ENCODE peak calls at places on chromosomes 11 and 22, in seven cellular contexts. Q, V, X, H, I, W and O are unnamed samples.

GRCh38 chr11:102564110-102564509 is 33.6 kb upstream of the MMP7 start:
- DNase-seq in Q (peak), V (no peak), X (peak), H (no peak), I (peak), W (no peak), O (no peak)

GRCh38 chr11:47259178-47259977 is 1.6 kb downstream of the NR1H3 start:
- DNase-seq in Q (peak), V (no peak), X (no peak), H (peak), I (peak), W (peak), O (no peak)

GRCh38 chr11:2837096-2837601 is 48.4 kb downstream of the CDKN1C start:
- DNase-seq in Q (no peak), V (peak), X (peak), H (peak), I (peak), W (no peak), O (peak)

GRCh38 chr11:37849731-37850130 is 1251.7 kb upstream of the RAG2 start:
- DNase-seq in Q (no peak), V (no peak), X (no peak), H (no peak), I (no peak), W (no peak), O (no peak)

GRCh38 chr11:73141309-73142127 is 600 bp downstream of the FCHSD2 start:
- DNase-seq in Q (peak), V (peak), X (peak), H (peak), I (peak), W (peak), O (peak)

GRCh38 chr22:27381960-27382742 is 419.4 kb downstream of the MN1 start:
- DNase-seq in Q (no peak), V (no peak), X (no peak), H (no peak), I (no peak), W (no peak), O (no peak)

GRCh38 chr22:22348127-22348814 is 103.7 kb downstream of the VPREB1 start:
- DNase-seq in Q (peak), V (no peak), X (no peak), H (peak), I (peak), W (peak), O (no peak)

GRCh38 chr11:133892584-133893380 is 47.5 kb upstream of the SPATA19 start:
- DNase-seq in Q (no peak), V (no peak), X (no peak), H (peak), I (no peak), W (no peak), O (no peak)

GRCh38 chr11:68817554-68817953 is 24.2 kb downstream of the CPT1A start:
- DNase-seq in Q (no peak), V (no peak), X (no peak), H (no peak), I (no peak), W (no peak), O (no peak)